ENCODE peak calls at places on chromosomes 5 and 9, in six cellular contexts. B is prostate gland; R is CD8-positive, alpha-beta T cell; E is HFF-Myc; S is Peyer's patch; I is fibroblast of lung. N is an unnamed sample.

GRCh38 chr5:6080930-6081726 is 297.2 kb downstream of the MED10 start:
- DNase-seq in S (no peak), R (no peak), I (no peak), E (no peak), B (no peak), N (no peak)

GRCh38 chr5:97338729-97339128 is 155.7 kb upstream of the RIOK2 start:
- DNase-seq in I (no peak), E (no peak), B (no peak), R (no peak), S (no peak), N (no peak)

GRCh38 chr5:95181650-95182049 is 103.2 kb downstream of the MCTP1 start:
- DNase-seq in I (no peak), S (no peak), E (no peak), R (no peak), B (no peak), N (no peak)

GRCh38 chr9:97740848-97741821 is 44.0 kb upstream of the XPA start:
- DNase-seq in S (peak; percentile 52), B (peak; percentile 60), R (peak; percentile 25), E (no peak), I (peak; percentile 44), N (no peak)

GRCh38 chr5:173517648-173518047 is 98.8 kb downstream of the BOD1 start:
- DNase-seq in R (no peak), E (no peak), I (no peak), S (no peak), B (no peak), N (no peak)

GRCh38 chr5:179915406-179915935 is 7.8 kb upstream of the TBC1D9B start:
- DNase-seq in B (no peak), S (no peak), E (no peak), I (no peak), R (no peak), N (no peak)

GRCh38 chr5:34691326-34691725 is 35.2 kb downstream of the RAI14 start:
- DNase-seq in I (no peak), B (no peak), S (no peak), R (no peak), E (no peak), N (no peak)

GRCh38 chr5:5638193-5638592 is 215.7 kb downstream of the ICE1 start:
- DNase-seq in S (no peak), I (no peak), B (no peak), R (no peak), E (no peak), N (no peak)

GRCh38 chr9:86549434-86549833 is 195.2 kb upstream of the TUT7 start:
- DNase-seq in E (peak; percentile 97), R (no peak), S (no peak), I (peak; percentile 92), B (no peak), N (peak; percentile 77)

GRCh38 chr5:153896117-153896516 is 142.6 kb downstream of the FAM114A2 start:
- DNase-seq in B (no peak), S (no peak), R (no peak), E (no peak), I (no peak), N (no peak)

GRCh38 chr5:72451771-72452505 is 55.3 kb downstream of the ZNF366 start:
- DNase-seq in E (no peak), B (peak; percentile 42), I (peak; percentile 87), R (no peak), S (peak; percentile 61), N (peak; percentile 86)

GRCh38 chr5:42680035-42680434 is 76.6 kb upstream of the CCDC152 start:
- DNase-seq in R (no peak), B (no peak), S (no peak), E (no peak), I (peak; percentile 42), N (no peak)

GRCh38 chr9:127692071-127692470 is 14.7 kb upstream of the CFAP157 start:
- DNase-seq in R (no peak), S (no peak), B (no peak), E (no peak), I (no peak), N (no peak)

GRCh38 chr9:120716483-120716882 is 2.2 kb upstream of the MEGF9 start:
- DNase-seq in I (no peak), E (no peak), B (no peak), R (no peak), S (no peak), N (no peak)

GRCh38 chr9:132288956-132289355 is 65.8 kb downstream of the SETX start:
- DNase-seq in S (no peak), R (no peak), B (no peak), E (no peak), I (peak; percentile 47), N (no peak)

GRCh38 chr5:98498028-98498427 is 275.4 kb upstream of the RGMB start:
- DNase-seq in S (no peak), R (no peak), B (no peak), I (no peak), E (no peak), N (no peak)

GRCh38 chr9:96436063-96436455 is 13.9 kb upstream of the HABP4 start:
- DNase-seq in R (peak; percentile 22), E (no peak), B (no peak), S (no peak), I (no peak), N (no peak)

GRCh38 chr5:128199104-128199503 is 115.5 kb downstream of the SLC12A2 start:
- DNase-seq in R (no peak), E (no peak), B (peak; percentile 21), I (peak; percentile 22), S (peak; percentile 60), N (no peak)

GRCh38 chr5:151471276-151471675 is 23.9 kb downstream of the SLC36A1 start:
- DNase-seq in B (no peak), E (no peak), I (no peak), S (no peak), R (no peak), N (no peak)

GRCh38 chr5:11300736-11301135 is 539.7 kb upstream of the DAP start:
- DNase-seq in B (no peak), R (no peak), I (no peak), E (no peak), S (no peak), N (no peak)

GRCh38 chr5:41083306-41083705 is 12.2 kb upstream of the MROH2B start:
- DNase-seq in B (no peak), S (no peak), R (no peak), I (no peak), E (no peak), N (no peak)

GRCh38 chr5:92909545-92909962 is 671.5 kb downstream of the NR2F1-AS1 start:
- DNase-seq in I (peak; percentile 31), R (no peak), B (no peak), E (no peak), S (no peak), N (no peak)

GRCh38 chr5:126878624-126879023 is 101.7 kb downstream of the LMNB1 start:
- DNase-seq in R (no peak), B (no peak), E (no peak), I (no peak), S (no peak), N (no peak)

GRCh38 chr5:180159756-180160155 is 49.3 kb downstream of the RASGEF1C start:
- DNase-seq in E (no peak), R (no peak), I (peak; percentile 33), B (no peak), S (peak; percentile 34), N (no peak)

GRCh38 chr9:93092171-93092991 is 3.6 kb upstream of the CARD19 start:
- DNase-seq in R (no peak), B (no peak), I (no peak), S (peak; percentile 45), E (no peak), N (no peak)

GRCh38 chr5:134349463-134349862 is 17.5 kb downstream of the CDKL3 start:
- DNase-seq in E (no peak), R (no peak), I (no peak), B (no peak), S (no peak), N (no peak)

GRCh38 chr5:126009566-126009965 is 413.6 kb upstream of the GRAMD2B start:
- DNase-seq in I (no peak), S (no peak), E (no peak), R (no peak), B (no peak), N (no peak)

GRCh38 chr5:886051-886450 is 6.5 kb downstream of the BRD9 start:
- DNase-seq in B (no peak), R (no peak), I (no peak), E (no peak), S (no peak), N (no peak)

GRCh38 chr5:885529-885928 is 7.1 kb downstream of the BRD9 start:
- DNase-seq in B (no peak), R (no peak), E (no peak), S (no peak), I (no peak), N (no peak)

GRCh38 chr5:885127-885442 is 7.5 kb downstream of the BRD9 start:
- DNase-seq in E (no peak), S (no peak), B (no peak), R (no peak), I (no peak), N (no peak)

GRCh38 chr5:883475-884181 is 9.0 kb downstream of the BRD9 start:
- DNase-seq in S (no peak), R (no peak), I (no peak), B (no peak), E (no peak), N (no peak)

DNA sequence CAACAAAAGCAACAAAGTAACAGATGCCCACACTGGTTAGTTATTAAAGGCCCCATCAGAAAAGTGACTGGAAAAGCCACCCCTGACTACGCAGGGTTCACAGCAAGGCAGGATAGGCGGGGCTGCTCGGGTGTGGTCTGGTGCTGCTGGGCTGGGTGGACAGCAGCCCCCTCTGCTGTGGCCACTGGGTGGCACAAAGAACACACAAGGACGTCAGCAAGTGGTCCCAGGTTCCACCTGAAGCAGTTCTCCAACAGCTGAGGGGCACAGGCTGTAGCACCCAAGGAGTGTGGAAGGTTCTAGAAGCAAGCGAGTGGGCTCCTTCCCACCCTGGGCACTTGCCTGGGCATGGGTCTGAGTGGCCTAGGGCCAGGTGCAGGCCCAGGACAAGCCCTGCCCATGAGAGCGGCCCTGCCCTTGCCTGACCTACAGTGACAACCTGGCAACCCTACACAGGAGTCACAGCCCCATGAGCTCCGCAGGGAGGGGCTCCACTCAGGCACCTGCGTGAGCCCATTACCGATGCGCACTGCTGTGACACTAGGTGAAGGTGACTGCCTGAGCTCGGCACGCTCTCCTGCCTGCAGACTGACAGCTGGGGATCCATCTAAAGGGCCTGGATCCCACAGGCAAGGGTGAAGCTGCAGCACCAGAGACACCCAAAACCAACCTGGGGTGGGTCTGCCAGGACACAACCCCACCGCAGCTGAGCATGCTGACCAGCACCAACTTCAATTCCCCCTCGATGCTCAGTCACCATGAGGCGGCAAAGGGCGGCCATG is 8.1 kb downstream of the BRD9 start:
- DNase-seq in B (no peak), S (no peak), E (no peak), R (no peak), I (no peak), N (no peak)
- H3K4me3 ChIP-seq in B (no peak overlapping the region), S (no peak overlapping the region), E (no peak overlapping the region), R (no peak overlapping the region), I (no peak overlapping the region), N (no peak overlapping the region)

GRCh38 chr9:71748280-71748743 is 20.0 kb downstream of the CEMIP2 start:
- DNase-seq in R (no peak), S (no peak), E (peak; percentile 26), I (peak; percentile 61), B (no peak), N (peak; percentile 59)
- H3K4me3 ChIP-seq in R (no peak overlapping the region), S (no peak overlapping the region), E (no peak overlapping the region), I (no peak overlapping the region), B (no peak overlapping the region), N (no peak overlapping the region)

GRCh38 chr9:129696803-129697110 is 31.3 kb downstream of the PRRX2 start:
- DNase-seq in S (no peak), R (no peak), I (no peak), B (no peak), E (no peak), N (no peak)
- H3K4me3 ChIP-seq in S (no peak overlapping the region), R (no peak overlapping the region), I (peak overlapping the region; percentile 14), B (peak overlapping the region; percentile 25), E (peak overlapping the region; percentile 37), N (peak overlapping the region; percentile 49)

GRCh38 chr5:16666861-16667481 is 50.2 kb upstream of the RETREG1 start:
- DNase-seq in B (peak; percentile 73), S (no peak), R (peak; percentile 35), E (no peak), I (peak; percentile 48), N (no peak)
- H3K4me3 ChIP-seq in B (no peak overlapping the region), S (no peak overlapping the region), R (no peak overlapping the region), E (no peak overlapping the region), I (no peak overlapping the region), N (no peak overlapping the region)

N was measured in AG04449.